ENCODE peak calls at places on chromosomes 12 and 14, in nine cellular contexts. D is NCI-H1436; X is heart right ventricle; A is prostate gland; I is tibial artery; S is uterus; H is NCI-H1417 treated with DMSO at 0.1 percent for 48 hours; J is mucosa of gallbladder; O is stimulated activated CD4-positive, alpha-beta T cell treated with anti-CD3 and anti-CD28 coated beads, Interleukin-2, amount 100 ng/mL, for 24 hours. L is an unnamed sample.

GRCh38 chr14:100865682-100866591 is 37.6 kb downstream of the RTL1 start:
- DNase-seq in A (no peak), O (no peak), H (no peak), J (no peak), X (no peak), S (no peak), I (peak; percentile 55), D (no peak), L (peak; percentile 16)

GRCh38 chr12:27474344-27474743 is 27.8 kb downstream of the SMCO2 start:
- DNase-seq in O (no peak), D (no peak), I (no peak), X (no peak), A (no peak), J (no peak), H (no peak), S (no peak), L (no peak)

GRCh38 chr12:28955491-28955890 is 193.6 kb upstream of the FAR2 start:
- DNase-seq in I (no peak), X (no peak), J (no peak), S (no peak), A (no peak), D (no peak), H (no peak), O (no peak), L (no peak)

GRCh38 chr14:100032749-100033148 is 32.5 kb upstream of the EVL start:
- DNase-seq in S (no peak), A (no peak), J (no peak), X (no peak), D (no peak), O (no peak), H (no peak), I (no peak), L (no peak)

GRCh38 chr12:54431911-54432814 is 13.1 kb upstream of the ITGA5 start:
- DNase-seq in H (no peak), X (peak; percentile 88), J (no peak), I (peak; percentile 96), A (no peak), S (peak; percentile 88), D (no peak), O (no peak), L (peak; percentile 92)

GRCh38 chr12:66637693-66638301 is 41.1 kb downstream of the GRIP1 start:
- DNase-seq in O (no peak), X (no peak), H (no peak), I (no peak), S (no peak), J (no peak), A (no peak), D (no peak), L (no peak)

GRCh38 chr12:110538869-110539622 is 36.9 kb downstream of the RAD9B start:
- DNase-seq in J (no peak), I (no peak), A (no peak), D (no peak), H (no peak), S (no peak), O (no peak), X (no peak), L (no peak)

GRCh38 chr12:31687101-31687527 is 27.6 kb downstream of the ETFBKMT start:
- DNase-seq in D (no peak), I (no peak), O (no peak), X (no peak), S (no peak), A (no peak), J (no peak), H (no peak), L (no peak)

GRCh38 chr12:90905691-90906370 is 49.1 kb downstream of the CCER1 start:
- DNase-seq in I (no peak), X (no peak), J (no peak), D (no peak), S (no peak), H (no peak), A (no peak), O (no peak), L (no peak)

GRCh38 chr14:95123895-95124579 is 33.3 kb downstream of the DICER1 start:
- DNase-seq in S (no peak), H (no peak), A (no peak), X (peak; percentile 61), D (peak; percentile 12), J (no peak), O (no peak), I (no peak), L (peak; percentile 29)

GRCh38 chr12:75960086-75960910 is 71.3 kb downstream of the PHLDA1 start:
- DNase-seq in J (peak; percentile 53), A (no peak), H (peak; percentile 41), S (no peak), I (no peak), X (no peak), O (no peak), D (no peak), L (no peak)

GRCh38 chr12:105226219-105226618 is 9.8 kb downstream of the APPL2 start:
- DNase-seq in O (no peak), J (peak; percentile 86), A (peak; percentile 74), S (peak; percentile 79), D (no peak), H (no peak), I (peak; percentile 86), X (peak; percentile 73), L (peak; percentile 73)

GRCh38 chr12:52202361-52203078 is 10.7 kb upstream of the KRT80 start:
- DNase-seq in D (no peak), A (no peak), J (no peak), I (peak; percentile 65), S (no peak), O (no peak), X (no peak), H (no peak), L (peak; percentile 22)

GRCh38 chr12:903055-903454 is 46.4 kb downstream of the RAD52 start:
- DNase-seq in D (no peak), A (no peak), O (no peak), I (no peak), X (no peak), S (no peak), H (no peak), J (no peak), L (no peak)

GRCh38 chr12:24742378-24742777 is 206.5 kb downstream of the BCAT1 start:
- DNase-seq in H (no peak), X (peak; percentile 35), S (no peak), A (no peak), O (no peak), I (peak; percentile 67), J (peak; percentile 24), D (no peak), L (no peak)

GRCh38 chr14:59566725-59567124 is 9.9 kb downstream of the CCDC175 start:
- DNase-seq in A (no peak), J (no peak), S (no peak), D (no peak), O (no peak), I (no peak), H (no peak), X (no peak), L (no peak)

GRCh38 chr12:70733385-70733784 is 96.2 kb upstream of the PTPRB start:
- DNase-seq in X (peak; percentile 32), J (peak; percentile 35), I (no peak), D (peak; percentile 52), H (no peak), O (no peak), A (peak; percentile 29), S (no peak), L (no peak)

GRCh38 chr12:89919241-89919906 is 210.7 kb upstream of the ATP2B1 start:
- DNase-seq in S (no peak), A (peak; percentile 9), O (no peak), H (no peak), X (no peak), D (no peak), I (no peak), J (no peak), L (no peak)

GRCh38 chr12:72511906-72512305 is 239.7 kb downstream of the TRHDE start:
- DNase-seq in D (no peak), H (no peak), S (no peak), I (no peak), X (no peak), J (no peak), A (no peak), O (no peak), L (no peak)

GRCh38 chr12:80056845-80057244 is 42.5 kb upstream of the OTOGL start:
- DNase-seq in D (no peak), J (peak; percentile 16), H (no peak), O (no peak), S (peak; percentile 17), A (no peak), X (peak; percentile 79), I (no peak), L (peak; percentile 44)

GRCh38 chr12:50164963-50165362 is 2.2 kb downstream of the CERS5 start:
- DNase-seq in X (no peak), H (no peak), A (no peak), S (no peak), O (no peak), I (no peak), D (no peak), J (no peak), L (no peak)

GRCh38 chr12:95975491-95975890 is 20.7 kb downstream of the HAL start:
- DNase-seq in O (no peak), D (no peak), S (no peak), X (no peak), A (no peak), H (no peak), J (no peak), I (no peak), L (no peak)

GRCh38 chr12:29088611-29089219 is 60.4 kb upstream of the FAR2 start:
- DNase-seq in I (no peak), J (no peak), D (no peak), X (no peak), S (no peak), A (no peak), H (no peak), O (no peak), L (no peak)

GRCh38 chr12:89247541-89247942 is 104.8 kb downstream of the DUSP6 start:
- DNase-seq in I (no peak), A (no peak), O (no peak), H (peak; percentile 68), X (no peak), D (no peak), J (no peak), S (no peak), L (no peak)

GRCh38 chr12:47717443-47718193 is 7.7 kb downstream of the ENDOU start:
- DNase-seq in S (peak; percentile 81), X (peak; percentile 93), O (peak; percentile 48), I (peak; percentile 94), H (peak; percentile 15), D (peak; percentile 86), J (peak; percentile 79), A (peak; percentile 79), L (peak; percentile 88)

GRCh38 chr12:30646821-30647220 is 48.8 kb downstream of the IPO8 start:
- DNase-seq in H (no peak), S (no peak), I (no peak), O (no peak), X (no peak), J (no peak), D (no peak), A (no peak), L (no peak)

GRCh38 chr14:32934891-32935633 is 3.6 kb upstream of the NPAS3 start:
- DNase-seq in O (no peak), J (no peak), X (no peak), A (no peak), D (no peak), I (no peak), S (peak; percentile 20), H (no peak), L (no peak)

GRCh38 chr12:95418142-95418541 is 55.8 kb upstream of the METAP2 start:
- DNase-seq in J (no peak), I (no peak), D (no peak), O (no peak), X (peak; percentile 23), S (no peak), A (no peak), H (no peak), L (no peak)

GRCh38 chr12:121278450-121279375 is 17.8 kb downstream of the CAMKK2 start:
- DNase-seq in D (no peak), O (no peak), X (peak; percentile 61), A (no peak), J (peak; percentile 42), S (no peak), H (no peak), I (no peak), L (peak; percentile 72)

GRCh38 chr12:101570022-101570421 is 24.7 kb upstream of the MYBPC1 start:
- DNase-seq in D (no peak), I (no peak), S (no peak), O (no peak), H (no peak), J (no peak), A (peak; percentile 17), X (no peak), L (no peak)